ENCODE peak calls at places on chromosomes 16 and 17, in eight cellular contexts. One of them, this sample, is unnamed.

GRCh38 chr17:77471984-77472836 is 331.4 kb downstream of the SEC14L1 start:
- DNase-seq in SK-N-DZ: no peak
- DNase-seq in ureter: peak
- DNase-seq in psoas muscle: peak
- DNase-seq in activated T-helper 9 cell treated with anti-CD3 and anti-CD28 coated beads, Interleukin-2, amount 50 U/mL, for 16 hours: no peak
- DNase-seq in stimulated activated naive CD4-positive, alpha-beta T cell: no peak
- DNase-seq in stimulated activated CD4-positive, alpha-beta T cell treated with anti-CD3 and anti-CD28 coated beads, Interleukin-2, amount 100 ng/mL, for 48 hours: no peak
- DNase-seq in GM12864: no peak
- DNase-seq in this sample: no peak

GRCh38 chr17:74089869-74090464 is 113.5 kb upstream of the RPL38 start:
- DNase-seq in GM12864: peak
- DNase-seq in stimulated activated CD4-positive, alpha-beta T cell treated with anti-CD3 and anti-CD28 coated beads, Interleukin-2, amount 100 ng/mL, for 48 hours: peak
- DNase-seq in ureter: peak
- DNase-seq in stimulated activated naive CD4-positive, alpha-beta T cell: no peak
- DNase-seq in SK-N-DZ: peak
- DNase-seq in psoas muscle: no peak
- DNase-seq in activated T-helper 9 cell treated with anti-CD3 and anti-CD28 coated beads, Interleukin-2, amount 50 U/mL, for 16 hours: no peak
- DNase-seq in this sample: no peak

GRCh38 chr17:29241015-29241963 is 5.4 kb upstream of the CRYBA1 start:
- DNase-seq in SK-N-DZ: no peak
- DNase-seq in stimulated activated naive CD4-positive, alpha-beta T cell: no peak
- DNase-seq in ureter: peak
- DNase-seq in GM12864: no peak
- DNase-seq in stimulated activated CD4-positive, alpha-beta T cell treated with anti-CD3 and anti-CD28 coated beads, Interleukin-2, amount 100 ng/mL, for 48 hours: no peak
- DNase-seq in activated T-helper 9 cell treated with anti-CD3 and anti-CD28 coated beads, Interleukin-2, amount 50 U/mL, for 16 hours: no peak
- DNase-seq in psoas muscle: peak
- DNase-seq in this sample: no peak

GRCh38 chr17:14125518-14126125 is 56.3 kb downstream of the COX10 start:
- DNase-seq in ureter: no peak
- DNase-seq in stimulated activated naive CD4-positive, alpha-beta T cell: no peak
- DNase-seq in psoas muscle: no peak
- DNase-seq in stimulated activated CD4-positive, alpha-beta T cell treated with anti-CD3 and anti-CD28 coated beads, Interleukin-2, amount 100 ng/mL, for 48 hours: no peak
- DNase-seq in activated T-helper 9 cell treated with anti-CD3 and anti-CD28 coated beads, Interleukin-2, amount 50 U/mL, for 16 hours: no peak
- DNase-seq in SK-N-DZ: no peak
- DNase-seq in GM12864: no peak
- DNase-seq in this sample: no peak

GRCh38 chr17:82675476-82676245 is 22.8 kb downstream of the RAB40B start:
- DNase-seq in SK-N-DZ: no peak
- DNase-seq in psoas muscle: no peak
- DNase-seq in activated T-helper 9 cell treated with anti-CD3 and anti-CD28 coated beads, Interleukin-2, amount 50 U/mL, for 16 hours: no peak
- DNase-seq in GM12864: no peak
- DNase-seq in ureter: no peak
- DNase-seq in stimulated activated CD4-positive, alpha-beta T cell treated with anti-CD3 and anti-CD28 coated beads, Interleukin-2, amount 100 ng/mL, for 48 hours: no peak
- DNase-seq in stimulated activated naive CD4-positive, alpha-beta T cell: no peak
- DNase-seq in this sample: no peak

GRCh38 chr16:53103811-53104210 is 49.0 kb downstream of the CHD9 start:
- DNase-seq in activated T-helper 9 cell treated with anti-CD3 and anti-CD28 coated beads, Interleukin-2, amount 50 U/mL, for 16 hours: no peak
- DNase-seq in psoas muscle: no peak
- DNase-seq in stimulated activated CD4-positive, alpha-beta T cell treated with anti-CD3 and anti-CD28 coated beads, Interleukin-2, amount 100 ng/mL, for 48 hours: no peak
- DNase-seq in ureter: no peak
- DNase-seq in GM12864: no peak
- DNase-seq in stimulated activated naive CD4-positive, alpha-beta T cell: no peak
- DNase-seq in SK-N-DZ: no peak
- DNase-seq in this sample: no peak

GRCh38 chr16:3819741-3820724 is 60.5 kb downstream of the CREBBP start:
- DNase-seq in stimulated activated naive CD4-positive, alpha-beta T cell: no peak
- DNase-seq in stimulated activated CD4-positive, alpha-beta T cell treated with anti-CD3 and anti-CD28 coated beads, Interleukin-2, amount 100 ng/mL, for 48 hours: no peak
- DNase-seq in ureter: no peak
- DNase-seq in psoas muscle: no peak
- DNase-seq in GM12864: no peak
- DNase-seq in SK-N-DZ: no peak
- DNase-seq in activated T-helper 9 cell treated with anti-CD3 and anti-CD28 coated beads, Interleukin-2, amount 50 U/mL, for 16 hours: no peak
- DNase-seq in this sample: no peak

GRCh38 chr17:44531019-44531418 is 26.3 kb upstream of the FZD2 start:
- DNase-seq in stimulated activated naive CD4-positive, alpha-beta T cell: no peak
- DNase-seq in stimulated activated CD4-positive, alpha-beta T cell treated with anti-CD3 and anti-CD28 coated beads, Interleukin-2, amount 100 ng/mL, for 48 hours: no peak
- DNase-seq in SK-N-DZ: no peak
- DNase-seq in ureter: no peak
- DNase-seq in activated T-helper 9 cell treated with anti-CD3 and anti-CD28 coated beads, Interleukin-2, amount 50 U/mL, for 16 hours: no peak
- DNase-seq in GM12864: no peak
- DNase-seq in psoas muscle: no peak
- DNase-seq in this sample: no peak

GRCh38 chr16:66954097-66954659 is 6.9 kb upstream of the CES3 start:
- DNase-seq in activated T-helper 9 cell treated with anti-CD3 and anti-CD28 coated beads, Interleukin-2, amount 50 U/mL, for 16 hours: peak
- DNase-seq in stimulated activated CD4-positive, alpha-beta T cell treated with anti-CD3 and anti-CD28 coated beads, Interleukin-2, amount 100 ng/mL, for 48 hours: peak
- DNase-seq in SK-N-DZ: peak
- DNase-seq in psoas muscle: peak
- DNase-seq in GM12864: no peak
- DNase-seq in stimulated activated naive CD4-positive, alpha-beta T cell: peak
- DNase-seq in ureter: peak
- DNase-seq in this sample: no peak

GRCh38 chr16:55042556-55043432 is 112.1 kb downstream of the IRX5 start:
- DNase-seq in activated T-helper 9 cell treated with anti-CD3 and anti-CD28 coated beads, Interleukin-2, amount 50 U/mL, for 16 hours: no peak
- DNase-seq in SK-N-DZ: no peak
- DNase-seq in psoas muscle: no peak
- DNase-seq in ureter: peak
- DNase-seq in stimulated activated naive CD4-positive, alpha-beta T cell: no peak
- DNase-seq in GM12864: no peak
- DNase-seq in stimulated activated CD4-positive, alpha-beta T cell treated with anti-CD3 and anti-CD28 coated beads, Interleukin-2, amount 100 ng/mL, for 48 hours: no peak
- DNase-seq in this sample: peak

GRCh38 chr17:67390646-67391480 is 13.8 kb downstream of the PITPNC1 start:
- DNase-seq in GM12864: peak
- DNase-seq in SK-N-DZ: peak
- DNase-seq in psoas muscle: no peak
- DNase-seq in ureter: peak
- DNase-seq in stimulated activated CD4-positive, alpha-beta T cell treated with anti-CD3 and anti-CD28 coated beads, Interleukin-2, amount 100 ng/mL, for 48 hours: peak
- DNase-seq in stimulated activated naive CD4-positive, alpha-beta T cell: peak
- DNase-seq in activated T-helper 9 cell treated with anti-CD3 and anti-CD28 coated beads, Interleukin-2, amount 50 U/mL, for 16 hours: peak
- DNase-seq in this sample: no peak

GRCh38 chr17:18960241-18960665 is 8.3 kb downstream of the SLC5A10 start:
- DNase-seq in stimulated activated naive CD4-positive, alpha-beta T cell: no peak
- DNase-seq in GM12864: no peak
- DNase-seq in activated T-helper 9 cell treated with anti-CD3 and anti-CD28 coated beads, Interleukin-2, amount 50 U/mL, for 16 hours: no peak
- DNase-seq in ureter: no peak
- DNase-seq in SK-N-DZ: no peak
- DNase-seq in stimulated activated CD4-positive, alpha-beta T cell treated with anti-CD3 and anti-CD28 coated beads, Interleukin-2, amount 100 ng/mL, for 48 hours: no peak
- DNase-seq in psoas muscle: no peak
- DNase-seq in this sample: no peak

GRCh38 chr16:67249178-67249759 is 490 bp downstream of the SLC9A5 start:
- DNase-seq in psoas muscle: peak
- DNase-seq in stimulated activated CD4-positive, alpha-beta T cell treated with anti-CD3 and anti-CD28 coated beads, Interleukin-2, amount 100 ng/mL, for 48 hours: no peak
- DNase-seq in activated T-helper 9 cell treated with anti-CD3 and anti-CD28 coated beads, Interleukin-2, amount 50 U/mL, for 16 hours: no peak
- DNase-seq in SK-N-DZ: peak
- DNase-seq in GM12864: no peak
- DNase-seq in ureter: no peak
- DNase-seq in stimulated activated naive CD4-positive, alpha-beta T cell: no peak
- DNase-seq in this sample: no peak

GRCh38 chr16:56824335-56824734 is 40.7 kb upstream of the SLC12A3 start:
- DNase-seq in stimulated activated naive CD4-positive, alpha-beta T cell: no peak
- DNase-seq in activated T-helper 9 cell treated with anti-CD3 and anti-CD28 coated beads, Interleukin-2, amount 50 U/mL, for 16 hours: no peak
- DNase-seq in psoas muscle: no peak
- DNase-seq in SK-N-DZ: no peak
- DNase-seq in ureter: no peak
- DNase-seq in GM12864: no peak
- DNase-seq in stimulated activated CD4-positive, alpha-beta T cell treated with anti-CD3 and anti-CD28 coated beads, Interleukin-2, amount 100 ng/mL, for 48 hours: no peak
- DNase-seq in this sample: no peak

GRCh38 chr16:718389-718788 is 2.6 kb upstream of the ANTKMT start:
- DNase-seq in stimulated activated CD4-positive, alpha-beta T cell treated with anti-CD3 and anti-CD28 coated beads, Interleukin-2, amount 100 ng/mL, for 48 hours: no peak
- DNase-seq in ureter: no peak
- DNase-seq in activated T-helper 9 cell treated with anti-CD3 and anti-CD28 coated beads, Interleukin-2, amount 50 U/mL, for 16 hours: no peak
- DNase-seq in GM12864: no peak
- DNase-seq in psoas muscle: no peak
- DNase-seq in stimulated activated naive CD4-positive, alpha-beta T cell: no peak
- DNase-seq in SK-N-DZ: no peak
- DNase-seq in this sample: no peak

GRCh38 chr17:81239714-81240555 is 817 bp downstream of the NDUFAF8 start:
- DNase-seq in psoas muscle: no peak
- DNase-seq in SK-N-DZ: no peak
- DNase-seq in GM12864: no peak
- DNase-seq in stimulated activated CD4-positive, alpha-beta T cell treated with anti-CD3 and anti-CD28 coated beads, Interleukin-2, amount 100 ng/mL, for 48 hours: peak
- DNase-seq in stimulated activated naive CD4-positive, alpha-beta T cell: no peak
- DNase-seq in activated T-helper 9 cell treated with anti-CD3 and anti-CD28 coated beads, Interleukin-2, amount 50 U/mL, for 16 hours: peak
- DNase-seq in ureter: no peak
- DNase-seq in this sample: no peak

GRCh38 chr17:1882836-1883235 is 53.0 kb downstream of the RPA1 start:
- DNase-seq in stimulated activated CD4-positive, alpha-beta T cell treated with anti-CD3 and anti-CD28 coated beads, Interleukin-2, amount 100 ng/mL, for 48 hours: no peak
- DNase-seq in activated T-helper 9 cell treated with anti-CD3 and anti-CD28 coated beads, Interleukin-2, amount 50 U/mL, for 16 hours: no peak
- DNase-seq in GM12864: no peak
- DNase-seq in ureter: no peak
- DNase-seq in psoas muscle: no peak
- DNase-seq in SK-N-DZ: peak
- DNase-seq in stimulated activated naive CD4-positive, alpha-beta T cell: no peak
- DNase-seq in this sample: no peak